ENCODE peak calls at places on chromosome 13, in ten cellular contexts. H is cardiac fibroblast; B is CD4-positive, alpha-beta T cell; W is germinal center; Q is right cardiac atrium; P is HTR-8/SVneo; X is fibroblast of lung; M is left kidney; F is GM04503; K is posterior cingulate gyrus. V is an unnamed sample.

GRCh38 chr13:32381539-32381938 is 46.4 kb downstream of the N4BP2L1 start:
- DNase-seq in F (no peak), W (peak; percentile 4), K (peak; percentile 19), X (peak; percentile 61), B (no peak), Q (no peak), H (peak; percentile 59), M (peak; percentile 54), P (peak; percentile 2), V (peak; percentile 47)

GRCh38 chr13:25018729-25019115 is 77.2 kb upstream of the PABPC3 start:
- DNase-seq in M (no peak), W (no peak), F (no peak), X (no peak), B (no peak), H (no peak), Q (no peak), P (no peak), K (no peak), V (no peak)

GRCh38 chr13:33644607-33645543 is 173.1 kb upstream of the RFC3 start:
- DNase-seq in H (peak; percentile 50), Q (no peak), P (no peak), F (peak; percentile 45), K (no peak), M (peak; percentile 50), B (no peak), W (no peak), X (peak; percentile 77), V (no peak)

GRCh38 chr13:44307255-44307654 is 66.4 kb upstream of the SERP2 start:
- DNase-seq in F (no peak), X (peak; percentile 69), W (no peak), H (peak; percentile 29), B (no peak), M (peak; percentile 86), P (no peak), Q (no peak), K (no peak), V (peak; percentile 45)

GRCh38 chr13:81320516-81320915 is 979.6 kb upstream of the SPRY2 start:
- DNase-seq in B (no peak), K (no peak), Q (no peak), M (no peak), X (no peak), H (no peak), F (no peak), W (no peak), P (no peak), V (no peak)

GRCh38 chr13:68170961-68171360 is 940.8 kb upstream of the PCDH9 start:
- DNase-seq in B (no peak), Q (no peak), P (no peak), K (no peak), W (no peak), M (no peak), H (no peak), F (no peak), X (no peak), V (no peak)

GRCh38 chr13:102195566-102196462 is 206.0 kb downstream of the FGF14 start:
- DNase-seq in P (no peak), Q (no peak), M (no peak), W (no peak), H (peak; percentile 28), X (peak; percentile 54), K (no peak), B (no peak), F (no peak), V (peak; percentile 62)

GRCh38 chr13:66574606-66575005 is 655.5 kb downstream of the PCDH9 start:
- DNase-seq in P (no peak), K (no peak), M (no peak), Q (no peak), F (peak; percentile 21), W (no peak), H (peak; percentile 80), B (no peak), X (no peak), V (no peak)

GRCh38 chr13:26806891-26807290 is 46.3 kb upstream of the GPR12 start:
- DNase-seq in P (no peak), H (no peak), F (no peak), X (no peak), B (no peak), K (no peak), M (no peak), W (no peak), Q (no peak), V (no peak)